ENCODE peak calls at places on chromosomes 2 and 18, in six cellular contexts. N, J, Y, K, I and G are unnamed samples.

GRCh38 chr2:128632491-128632780 is 313.8 kb upstream of the HS6ST1 start:
- DNase-seq in N (no peak), J (peak), Y (peak), K (no peak), I (no peak), G (no peak)

GRCh38 chr2:67974564-67975430 is 88.0 kb downstream of the C1D start:
- DNase-seq in N (no peak), J (no peak), Y (no peak), K (no peak), I (peak), G (no peak)

GRCh38 chr2:239040152-239040761 is 192.4 kb downstream of the TWIST2 start:
- DNase-seq in N (no peak), J (no peak), Y (no peak), K (no peak), I (no peak), G (no peak)

GRCh38 chr18:44564922-44565321 is 115.8 kb upstream of the SETBP1 start:
- DNase-seq in N (no peak), J (no peak), Y (no peak), K (peak), I (no peak), G (no peak)

GRCh38 chr2:37317746-37318145 is 6.9 kb downstream of the PRKD3 start:
- DNase-seq in N (no peak), J (no peak), Y (no peak), K (no peak), I (no peak), G (no peak)

GRCh38 chr18:63348508-63349136 is 18.4 kb downstream of the KDSR start:
- DNase-seq in N (no peak), J (no peak), Y (no peak), K (no peak), I (no peak), G (no peak)

GRCh38 chr2:224412064-224412921 is 10.4 kb upstream of the FAM124B start:
- DNase-seq in N (no peak), J (no peak), Y (no peak), K (peak), I (no peak), G (no peak)

GRCh38 chr2:7915302-7916200 is 766.3 kb upstream of the ID2 start:
- DNase-seq in N (no peak), J (no peak), Y (no peak), K (peak), I (no peak), G (no peak)

GRCh38 chr2:215573495-215573894 is 137.6 kb upstream of the FN1 start:
- DNase-seq in N (no peak), J (no peak), Y (no peak), K (peak), I (no peak), G (no peak)

GRCh38 chr18:59751186-59751585 is 54.0 kb upstream of the CCBE1 start:
- DNase-seq in N (no peak), J (no peak), Y (no peak), K (no peak), I (no peak), G (no peak)

GRCh38 chr2:37110306-37111212 is 26.2 kb downstream of the GPATCH11 start:
- DNase-seq in N (no peak), J (no peak), Y (no peak), K (no peak), I (no peak), G (no peak)

GRCh38 chr2:9230051-9230802 is 23.6 kb downstream of the ASAP2 start:
- DNase-seq in N (no peak), J (no peak), Y (no peak), K (peak), I (no peak), G (no peak)

GRCh38 chr2:36818542-36818941 is 122.0 kb downstream of the VIT start:
- DNase-seq in N (no peak), J (no peak), Y (no peak), K (no peak), I (no peak), G (no peak)

GRCh38 chr2:239223029-239223329 is 177.8 kb downstream of the HDAC4 start:
- DNase-seq in N (no peak), J (no peak), Y (no peak), K (peak), I (no peak), G (no peak)

GRCh38 chr18:70448588-70448987 is 159.7 kb downstream of the SOCS6 start:
- DNase-seq in N (no peak), J (no peak), Y (no peak), K (no peak), I (no peak), G (no peak)

GRCh38 chr2:98479959-98480524 is 35.4 kb downstream of the INPP4A start:
- DNase-seq in N (peak), J (no peak), Y (no peak), K (peak), I (peak), G (peak)

GRCh38 chr2:56040189-56040588 is 116.6 kb upstream of the EFEMP1 start:
- DNase-seq in N (no peak), J (no peak), Y (no peak), K (no peak), I (no peak), G (no peak)

GRCh38 chr2:53129851-53130250 is 637.8 kb upstream of the CHAC2 start:
- DNase-seq in N (no peak), J (no peak), Y (no peak), K (peak), I (peak), G (no peak)

GRCh38 chr2:66574701-66575624 is 140.0 kb downstream of the MEIS1 start:
- DNase-seq in N (peak), J (peak), Y (peak), K (peak), I (peak), G (peak)

GRCh38 chr2:192749606-192750200 is 555.0 kb upstream of the TMEFF2 start:
- DNase-seq in N (no peak), J (no peak), Y (no peak), K (peak), I (no peak), G (no peak)

GRCh38 chr2:223122706-223123265 is 70.8 kb downstream of the KCNE4 start:
- DNase-seq in N (no peak), J (no peak), Y (no peak), K (no peak), I (no peak), G (no peak)

GRCh38 chr18:80241919-80242777 is 5.2 kb downstream of the PARD6G start:
- DNase-seq in N (no peak), J (no peak), Y (peak), K (no peak), I (no peak), G (no peak)

GRCh38 chr18:63575680-63576079 is 11.5 kb upstream of the SERPINB13 start:
- DNase-seq in N (no peak), J (no peak), Y (no peak), K (no peak), I (no peak), G (no peak)

GRCh38 chr2:15159751-15160177 is 401.4 kb downstream of the NBAS start:
- DNase-seq in N (peak), J (no peak), Y (no peak), K (peak), I (peak), G (peak)

GRCh38 chr2:206084468-206084869 is 1.5 kb downstream of the INO80D start:
- DNase-seq in N (peak), J (no peak), Y (peak), K (peak), I (peak), G (no peak)

GRCh38 chr18:79476031-79476917 is 80.5 kb downstream of the NFATC1 start:
- DNase-seq in N (no peak), J (no peak), Y (no peak), K (no peak), I (no peak), G (no peak)

GRCh38 chr18:49767111-49768050 is 46.0 kb downstream of the ACAA2 start:
- DNase-seq in N (no peak), J (no peak), Y (no peak), K (no peak), I (no peak), G (no peak)

GRCh38 chr18:49766646-49767045 is 46.7 kb downstream of the ACAA2 start:
- DNase-seq in N (no peak), J (no peak), Y (no peak), K (no peak), I (no peak), G (no peak)

GRCh38 chr18:49764032-49764431 is 49.3 kb downstream of the ACAA2 start:
- DNase-seq in N (no peak), J (no peak), Y (no peak), K (peak), I (no peak), G (no peak)

GRCh38 chr18:49769047-49769708 is 44.2 kb downstream of the ACAA2 start:
- DNase-seq in N (no peak), J (no peak), Y (no peak), K (no peak), I (no peak), G (no peak)

DNA sequence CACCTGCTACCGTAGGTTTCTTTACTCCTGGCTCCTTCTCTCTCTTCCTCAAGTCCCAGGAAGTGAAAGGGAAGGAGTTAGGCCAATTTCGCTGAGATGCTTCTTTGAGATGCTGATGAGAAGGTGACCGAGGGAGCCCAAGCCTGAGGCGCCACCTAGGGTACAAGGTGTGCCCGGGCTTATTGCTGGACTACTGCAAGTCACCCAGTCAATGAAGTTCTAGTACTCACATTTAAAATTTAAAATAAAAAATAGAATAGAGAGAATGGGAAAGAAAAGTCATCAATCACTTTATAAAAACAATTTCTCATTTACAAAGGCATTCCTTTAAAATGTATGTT is 45.3 kb downstream of the ACAA2 start:
- DNase-seq in N (peak), J (peak), Y (no peak), K (peak), I (peak), G (no peak)
- TF ChIP-seq CTCF in N (peak), J (peak), Y (no peak), K (peak), I (peak), G (peak)

DNA sequence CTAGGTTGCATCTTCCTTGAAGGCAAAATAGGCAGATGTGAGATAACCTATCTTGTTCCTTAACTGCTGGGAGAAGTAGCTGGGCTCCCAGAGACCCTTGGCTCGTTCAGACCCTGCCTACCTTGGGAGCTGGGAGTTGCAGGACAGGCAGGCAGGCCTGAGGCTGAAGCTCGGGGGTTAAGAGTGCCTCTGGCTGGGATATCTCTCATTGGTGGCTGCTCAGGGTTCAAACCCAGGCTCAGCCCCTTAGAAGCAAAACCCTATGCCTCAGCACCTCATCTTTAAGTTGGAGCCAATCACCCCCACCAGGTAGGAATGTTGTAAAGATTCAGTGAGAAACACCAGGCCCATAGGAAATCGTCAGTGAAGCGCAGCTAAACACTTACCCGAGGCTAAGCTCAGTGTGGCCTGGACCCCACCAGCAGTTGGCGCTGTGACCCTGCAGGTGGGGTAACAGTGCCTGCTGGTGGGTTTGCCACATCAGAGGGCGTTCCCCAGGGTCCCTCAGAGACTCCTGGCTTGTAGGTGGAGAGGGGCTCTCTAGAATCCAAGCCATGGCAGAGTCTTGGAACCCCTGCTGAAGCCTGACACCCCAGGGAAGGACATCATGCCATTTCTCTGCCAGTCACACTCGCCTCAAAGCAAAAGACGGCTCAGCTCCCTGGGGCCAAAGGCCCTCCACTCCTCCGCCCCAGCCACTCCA is 54.6 kb upstream of the GPR17 start:
- DNase-seq in N (peak), J (peak), Y (peak), K (peak), I (peak), G (peak)
- TF ChIP-seq CTCF in N (peak), J (peak), Y (peak), K (peak), I (peak), G (peak)

DNA sequence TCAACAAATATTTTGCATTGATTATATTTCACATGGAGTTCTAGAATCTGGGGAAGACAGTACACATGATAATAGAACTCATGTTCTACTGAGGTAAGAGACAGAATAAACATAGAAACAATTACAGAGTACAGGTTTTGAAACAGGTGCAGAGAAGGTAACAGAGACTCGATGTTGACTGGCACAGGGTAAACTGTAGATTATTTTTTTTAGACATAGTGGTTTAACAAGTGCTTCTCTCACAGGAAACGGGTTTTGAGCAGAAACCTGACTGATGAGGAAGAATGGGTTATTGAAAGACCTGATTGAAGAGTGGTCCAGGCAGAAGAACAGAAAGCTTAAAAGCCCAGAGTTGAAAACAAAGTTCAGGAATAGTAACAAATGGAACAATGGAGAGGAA is 1002.5 kb upstream of the FAM98A start:
- DNase-seq in N (no peak), J (no peak), Y (no peak), K (no peak), I (no peak), G (no peak)
- TF ChIP-seq CTCF in N (no peak), J (no peak), Y (no peak), K (no peak), I (no peak), G (no peak)

GRCh38 chr2:45836316-45836715 is 184.8 kb downstream of the PRKCE start:
- DNase-seq in N (no peak), J (no peak), Y (no peak), K (no peak), I (no peak), G (no peak)
- TF ChIP-seq CTCF in N (no peak), J (no peak), Y (no peak), K (no peak), I (no peak), G (no peak)